ENCODE peak calls at places on chromosome 4, in four cellular contexts. S, K, M and B are unnamed samples. For H3K4me1, the result is how much of the 10 kb centered on the place peaks cover.

GRCh38 chr4:4415107-4415805 is 28.4 kb downstream of the NSG1 start:
- DNase-seq in S (peak), K (no peak), M (no peak), B (no peak)

GRCh38 chr4:21628116-21628515 is 320.5 kb downstream of the KCNIP4 start:
- DNase-seq in S (no peak), K (no peak), M (no peak), B (no peak)

GRCh38 chr4:94349193-94349592 is 6.6 kb upstream of the HPGDS start:
- DNase-seq in S (no peak), K (no peak), M (no peak), B (no peak)

GRCh38 chr4:36310793-36311192 is 29.4 kb downstream of the DTHD1 start:
- DNase-seq in S (no peak), K (peak), M (peak), B (no peak)

GRCh38 chr4:11548529-11549176 is 120.0 kb upstream of the HS3ST1 start:
- DNase-seq in S (no peak), K (peak), M (no peak), B (no peak)

GRCh38 chr4:25552580-25553271 is 102.9 kb upstream of the SLC34A2 start:
- DNase-seq in S (no peak), K (no peak), M (no peak), B (peak)

GRCh38 chr4:23815351-23815750 is 74.5 kb downstream of the PPARGC1A start:
- DNase-seq in S (no peak), K (no peak), M (no peak), B (no peak)

GRCh38 chr4:57550143-57550542 is 440.0 kb upstream of the IGFBP7 start:
- DNase-seq in S (no peak), K (no peak), M (no peak), B (no peak)

GRCh38 chr4:56655209-56655626 is 25.9 kb downstream of the HOPX start:
- DNase-seq in S (no peak), K (no peak), M (peak), B (no peak)

GRCh38 chr4:177302371-177303100 is 7.1 kb upstream of the NEIL3 start:
- DNase-seq in S (no peak), K (no peak), M (no peak), B (no peak)

GRCh38 chr4:150366487-150366999 is 215.4 kb upstream of the MAB21L2 start:
- DNase-seq in S (no peak), K (no peak), M (no peak), B (no peak)

GRCh38 chr4:2944882-2945526 is 18.2 kb downstream of the NOP14 start:
- DNase-seq in S (no peak), K (no peak), M (peak), B (no peak)

GRCh38 chr4:19429684-19430083 is 822.0 kb upstream of the SLIT2 start:
- DNase-seq in S (no peak), K (no peak), M (no peak), B (no peak)

GRCh38 chr4:124429746-124430250 is 282.7 kb downstream of the ANKRD50 start:
- DNase-seq in S (no peak), K (no peak), M (no peak), B (no peak)
- H3K4me1 ChIP-seq in S (under half), K (under half), M (under half), B (under half)

GRCh38 chr4:118032691-118033090 is 1.6 kb upstream of the NDST3 start:
- DNase-seq in S (no peak), K (no peak), M (no peak), B (no peak)

GRCh38 chr4:118033148-118034060 is 882 bp upstream of the NDST3 start:
- DNase-seq in S (no peak), K (no peak), M (peak), B (peak)

GRCh38 chr4:118036336-118036735 is 2.0 kb downstream of the NDST3 start:
- DNase-seq in S (no peak), K (no peak), M (no peak), B (no peak)

GRCh38 chr4:118034061-118034785 is at the start of gene NDST3:
- DNase-seq in S (no peak), K (peak), M (peak), B (peak)

DNA sequence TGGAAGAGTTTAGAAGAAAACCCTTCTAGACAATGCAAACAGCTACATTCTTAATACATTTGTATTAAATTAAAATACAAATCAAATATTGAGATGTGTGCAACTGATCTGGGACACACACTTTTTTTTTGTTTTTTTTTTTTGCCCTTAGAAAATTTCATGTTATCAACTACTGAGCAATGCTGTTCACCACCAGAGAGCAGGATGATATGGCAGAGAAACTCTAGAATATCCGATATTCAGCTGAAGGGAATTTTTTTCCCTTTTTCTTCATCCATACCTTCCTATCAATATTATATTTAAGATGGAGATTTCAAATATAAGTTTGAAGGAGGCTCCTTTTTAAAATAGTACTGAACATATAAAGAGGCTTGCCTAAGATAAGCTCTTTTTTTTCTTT is 1.0 kb downstream of the NDST3 start:
- DNase-seq in S (no peak), K (no peak), M (no peak), B (no peak)
- H3K4me3 ChIP-seq in S (no peak), K (no peak), M (no peak), B (no peak)

GRCh38 chr4:120317713-120318112 is 251.1 kb upstream of the MAD2L1 start:
- DNase-seq in S (no peak), K (no peak), M (no peak), B (no peak)
- H3K4me1 ChIP-seq in S (under half), K (under half), M (under half), B (under half)

GRCh38 chr4:184316821-184317220 is 99.1 kb upstream of the ENPP6 start:
- DNase-seq in S (no peak), K (no peak), M (no peak), B (peak)
- H3K4me3 ChIP-seq in S (no peak), K (no peak), M (no peak), B (no peak)

GRCh38 chr4:78780093-78780492 is 3.9 kb downstream of the BMP2K start:
- DNase-seq in S (no peak), K (no peak), M (no peak), B (no peak)

GRCh38 chr4:78776729-78777555 is 792 bp downstream of the BMP2K start:
- DNase-seq in S (no peak), K (peak), M (peak), B (peak)

GRCh38 chr4:78779280-78779679 is 3.1 kb downstream of the BMP2K start:
- DNase-seq in S (no peak), K (no peak), M (no peak), B (no peak)

GRCh38 chr4:78777556-78777900 is 1.4 kb downstream of the BMP2K start:
- DNase-seq in S (no peak), K (no peak), M (no peak), B (no peak)

DNA sequence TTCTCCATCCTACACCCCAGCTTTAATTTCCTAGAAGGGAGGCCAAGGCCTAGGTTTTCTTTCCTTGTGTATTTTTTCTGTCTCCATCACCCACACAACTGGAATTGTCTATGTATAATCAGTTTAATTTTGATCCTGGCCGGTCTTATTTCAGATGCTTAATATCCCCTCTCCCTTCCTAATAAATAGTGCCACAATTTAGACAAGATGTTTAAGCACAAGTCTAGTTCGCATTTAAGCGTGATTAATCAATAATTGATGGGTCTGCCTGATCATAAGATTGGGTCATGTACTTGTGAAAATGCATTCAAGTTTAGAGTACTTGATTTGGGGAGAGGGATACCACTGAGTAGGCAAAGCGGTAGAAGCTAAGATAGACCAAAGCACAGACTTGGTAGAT is 2.4 kb downstream of the BMP2K start:
- DNase-seq in S (no peak), K (no peak), M (no peak), B (no peak)
- H3K4me1 ChIP-seq in S (under half), K (under half), M (under half), B (under half)

DNA sequence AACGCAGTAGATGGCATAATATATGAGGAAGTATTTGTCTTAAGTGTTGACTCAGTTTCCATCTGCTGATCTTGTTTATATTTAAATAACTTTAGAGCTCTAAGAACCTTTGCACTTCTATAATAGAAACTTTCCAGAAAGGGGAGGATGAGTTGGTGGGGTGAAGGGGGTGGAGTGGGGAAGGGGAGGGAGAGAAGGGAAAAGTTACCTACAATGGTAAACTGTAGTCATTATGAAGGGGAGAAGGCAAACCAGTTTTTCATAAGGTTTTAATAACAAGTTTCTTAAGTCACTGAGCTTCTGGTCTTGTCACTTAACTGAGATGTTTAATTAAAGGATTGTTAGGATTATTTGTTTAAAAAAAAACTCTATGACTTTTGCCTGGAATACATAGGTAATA is 326 bp downstream of the ALPK1 start:
- DNase-seq in S (no peak), K (no peak), M (no peak), B (no peak)
- H3K4me3 ChIP-seq in S (peak), K (peak), M (peak), B (peak)

GRCh38 chr4:54103190-54103574 is 3.2 kb downstream of the GSX2 start:
- DNase-seq in S (no peak), K (no peak), M (no peak), B (no peak)
- H3K4me1 ChIP-seq in S (under half), K (under half), M (under half), B (under half)